ENCODE peak calls at places on chromosomes 4 and X, in six cellular contexts. V is WERI-Rb-1, X is AG09309, H is astrocyte of the spinal cord, T is fibroblast of the aortic adventitia, F is GM12865. G is an unnamed sample.

GRCh38 chr4:15332377-15332776 is 95.5 kb upstream of the C1QTNF7 start:
- DNase-seq in V (no peak), X (no peak), H (no peak), T (no peak), F (no peak), G (peak)

GRCh38 chrX:107628662-107629532 is 587 bp downstream of the PRPS1 start:
- DNase-seq in V (peak), X (no peak), H (peak), T (no peak), F (peak), G (no peak)

GRCh38 chrX:19920945-19921344 is 33.5 kb upstream of the SH3KBP1 start:
- DNase-seq in V (no peak), X (no peak), H (no peak), T (no peak), F (no peak), G (no peak)

GRCh38 chrX:153922932-153923857 is 2.9 kb downstream of the ARHGAP4 start:
- DNase-seq in V (peak), X (no peak), H (peak), T (peak), F (no peak), G (peak)

GRCh38 chrX:103343105-103343504 is 13.1 kb downstream of the TCEAL7 start:
- DNase-seq in V (no peak), X (no peak), H (peak), T (peak), F (peak), G (peak)

GRCh38 chr4:26127851-26128337 is 192.9 kb upstream of the RBPJ start:
- DNase-seq in V (no peak), X (no peak), H (no peak), T (peak), F (no peak), G (no peak)

GRCh38 chrX:12929701-12930100 is 23.3 kb downstream of the TLR8 start:
- DNase-seq in V (no peak), X (no peak), H (no peak), T (no peak), F (no peak), G (no peak)

GRCh38 chrX:54597728-54598127 is 67.7 kb downstream of the GNL3L start:
- DNase-seq in V (no peak), X (no peak), H (no peak), T (no peak), F (no peak), G (no peak)

GRCh38 chr4:112523008-112523440 is 7.0 kb upstream of the NEUROG2 start:
- DNase-seq in V (peak), X (no peak), H (peak), T (peak), F (peak), G (peak)

GRCh38 chr4:184384056-184384809 is 90.1 kb downstream of the IRF2 start:
- DNase-seq in V (no peak), X (peak), H (peak), T (peak), F (peak), G (peak)

GRCh38 chr4:184395451-184395917 is 78.9 kb downstream of the IRF2 start:
- DNase-seq in V (no peak), X (no peak), H (no peak), T (no peak), F (peak), G (no peak)

GRCh38 chrX:123422875-123423274 is 238.8 kb downstream of the GRIA3 start:
- DNase-seq in V (peak), X (no peak), H (peak), T (peak), F (peak), G (peak)

GRCh38 chrX:20487227-20487626 is 220.5 kb upstream of the RPS6KA3 start:
- DNase-seq in V (no peak), X (no peak), H (peak), T (peak), F (no peak), G (no peak)

GRCh38 chrX:85561216-85561615 is 181.8 kb upstream of the POF1B start:
- DNase-seq in V (peak), X (no peak), H (no peak), T (no peak), F (no peak), G (no peak)

GRCh38 chr4:141807073-141807472 is 170.7 kb downstream of the IL15 start:
- DNase-seq in V (no peak), X (no peak), H (peak), T (peak), F (no peak), G (peak)

DNA sequence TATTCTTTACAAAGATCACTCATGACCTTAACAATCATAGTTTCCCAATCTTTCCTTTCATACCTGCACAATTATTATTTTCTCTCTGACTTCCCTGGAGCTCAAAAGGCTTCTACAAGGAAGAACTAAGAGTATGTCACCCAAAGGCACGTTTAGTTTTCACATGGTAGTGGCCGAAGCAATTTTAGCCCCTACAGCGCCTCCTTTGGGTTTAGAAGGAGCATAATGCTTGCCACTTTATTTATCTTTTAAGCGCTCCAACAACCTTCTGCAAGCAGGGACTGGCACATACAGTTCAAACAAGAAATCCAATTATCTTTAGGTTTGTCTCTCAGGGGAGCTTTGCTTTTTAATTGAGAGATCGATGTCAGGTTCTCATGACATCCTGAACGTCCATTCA is 42.0 kb upstream of the IGSF1 start:
- DNase-seq in V (no peak), X (no peak), H (no peak), T (no peak), F (no peak), G (no peak)
- TF ChIP-seq CTCF in V (no peak), X (no peak), H (no peak), T (no peak), F (no peak), G (no peak)

GRCh38 chrX:41932885-41933284 is 9.5 kb upstream of the CASK start:
- DNase-seq in V (no peak), X (no peak), H (no peak), T (no peak), F (no peak), G (no peak)

GRCh38 chrX:41935827-41936226 is 12.5 kb upstream of the CASK start:
- DNase-seq in V (no peak), X (no peak), H (no peak), T (no peak), F (no peak), G (no peak)

GRCh38 chrX:41931591-41931990 is 8.2 kb upstream of the CASK start:
- DNase-seq in V (no peak), X (no peak), H (no peak), T (no peak), F (no peak), G (no peak)

GRCh38 chrX:41933546-41933945 is 10.2 kb upstream of the CASK start:
- DNase-seq in V (no peak), X (no peak), H (no peak), T (no peak), F (no peak), G (no peak)
- H3K4me3 ChIP-seq in V (no peak), X (no peak), H (no peak), T (no peak), F (no peak), G (no peak)

GRCh38 chr4:73593631-73594241 is 26.5 kb downstream of the RASSF6 start:
- DNase-seq in V (no peak), X (no peak), H (peak), T (peak), F (peak), G (peak)

GRCh38 chr4:73599182-73599581 is 21.1 kb downstream of the RASSF6 start:
- DNase-seq in V (no peak), X (peak), H (peak), T (peak), F (no peak), G (peak)

GRCh38 chr4:73597594-73597993 is 22.6 kb downstream of the RASSF6 start:
- DNase-seq in V (no peak), X (no peak), H (no peak), T (no peak), F (no peak), G (no peak)

GRCh38 chr4:73600917-73601316 is 19.3 kb downstream of the RASSF6 start:
- DNase-seq in V (no peak), X (no peak), H (no peak), T (peak), F (no peak), G (no peak)

DNA sequence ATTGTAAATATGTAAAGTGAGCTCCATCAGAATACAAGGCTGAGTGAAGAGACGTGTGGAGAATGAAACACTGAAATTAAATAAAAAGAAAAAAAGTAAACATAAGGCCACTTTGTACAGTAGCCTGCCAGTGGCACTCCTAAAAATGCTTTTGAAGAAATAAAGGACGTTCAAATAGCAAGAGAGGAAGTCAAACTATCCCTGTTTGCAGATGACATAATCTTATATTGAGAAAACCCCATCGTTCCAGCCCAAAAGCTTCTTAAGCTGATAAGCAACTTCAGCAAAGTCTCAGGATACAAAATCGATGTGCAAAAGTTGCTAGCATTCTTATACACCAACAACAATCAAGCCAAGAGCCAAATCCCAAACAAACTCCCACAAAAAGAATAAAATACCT is 24.2 kb downstream of the RASSF6 start:
- DNase-seq in V (no peak), X (no peak), H (no peak), T (no peak), F (no peak), G (no peak)
- TF ChIP-seq CTCF in V (no peak), X (no peak), H (no peak), T (no peak), F (no peak), G (no peak)

GRCh38 chrX:110003167-110004156 is 548 bp downstream of the TMEM164 start:
- DNase-seq in V (no peak), X (no peak), H (no peak), T (peak), F (peak), G (no peak)
- H3K4me3 ChIP-seq in V (peak), X (peak), H (peak), T (peak), F (peak), G (peak)

GRCh38 chr4:139188648-139189416 is 11.8 kb upstream of the ELF2 start:
- DNase-seq in V (no peak), X (no peak), H (no peak), T (no peak), F (no peak), G (no peak)

GRCh38 chr4:139189417-139189749 is 12.4 kb upstream of the ELF2 start:
- DNase-seq in V (no peak), X (no peak), H (no peak), T (no peak), F (no peak), G (no peak)

DNA sequence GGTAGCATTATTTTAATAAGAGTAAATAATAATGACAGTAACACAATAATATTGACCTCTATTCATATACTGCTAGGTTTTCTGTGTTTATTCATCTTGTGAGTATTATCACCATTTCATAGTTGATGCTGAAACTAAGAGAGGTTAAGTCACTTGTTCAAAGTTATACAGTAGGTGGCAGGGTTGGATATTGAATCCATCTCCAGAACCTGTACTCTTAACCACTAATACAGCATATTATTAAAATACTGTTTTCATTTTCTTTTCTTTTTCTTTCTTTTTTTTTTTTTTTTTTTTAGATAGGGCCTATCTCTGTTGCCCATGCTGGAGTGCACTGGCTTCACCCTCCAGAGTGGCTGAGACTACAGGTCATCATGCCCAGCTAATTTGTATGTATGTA is 7.1 kb upstream of the ELF2 start:
- DNase-seq in V (no peak), X (no peak), H (peak), T (peak), F (peak), G (peak)
- TF ChIP-seq CTCF in V (no peak), X (peak), H (peak), T (peak), F (no peak), G (peak)